ENCODE peak calls at places on chromosomes 12 and 14, in five cellular contexts. X is gastrocnemius medialis, C is stomach, H is cardiac muscle cell, K is DND-41. E is an unnamed sample. For H3K4me1, the result is how much of the 10 kb centered on the place peaks cover.

GRCh38 chr14:36767603-36768281 is 106.1 kb downstream of the PAX9 start:
- DNase-seq in X (no peak), C (no peak), H (no peak), K (no peak), E (no peak)

GRCh38 chr14:33676135-33676566 is 274.7 kb downstream of the EGLN3 start:
- DNase-seq in X (peak), C (no peak), H (peak), K (peak), E (no peak)

GRCh38 chr12:128644664-128645296 is 179.0 kb downstream of the SLC15A4 start:
- DNase-seq in X (no peak), C (peak), H (no peak), K (peak), E (no peak)

GRCh38 chr14:100900837-100901390 is 2.6 kb downstream of the RTL1 start:
- DNase-seq in X (no peak), C (no peak), H (peak), K (peak), E (no peak)

GRCh38 chr12:71183846-71184245 is 26.0 kb upstream of the TSPAN8 start:
- DNase-seq in X (no peak), C (no peak), H (peak), K (no peak), E (no peak)

GRCh38 chr12:108423486-108423885 is 84.4 kb upstream of the CMKLR1 start:
- DNase-seq in X (no peak), C (no peak), H (no peak), K (no peak), E (no peak)

GRCh38 chr14:103144085-103144484 is 20.8 kb downstream of the TNFAIP2 start:
- DNase-seq in X (no peak), C (no peak), H (peak), K (no peak), E (no peak)

GRCh38 chr12:122395319-122395718 is 27.1 kb downstream of the CLIP1 start:
- DNase-seq in X (no peak), C (no peak), H (peak), K (no peak), E (no peak)

GRCh38 chr14:100649173-100649519 is 61.9 kb upstream of the BEGAIN start:
- DNase-seq in X (no peak), C (no peak), H (peak), K (no peak), E (no peak)

GRCh38 chr14:49975286-49975685 is 82.4 kb downstream of the ARF6 start:
- DNase-seq in X (no peak), C (no peak), H (peak), K (no peak), E (no peak)

GRCh38 chr12:80846930-80847329 is 90.8 kb downstream of the LIN7A start:
- DNase-seq in X (no peak), C (no peak), H (no peak), K (no peak), E (no peak)

GRCh38 chr12:88896958-88897357 is 316.7 kb upstream of the KITLG start:
- DNase-seq in X (no peak), C (no peak), H (no peak), K (no peak), E (no peak)

GRCh38 chr12:108668532-108668931 is 34.8 kb upstream of the SELPLG start:
- DNase-seq in X (no peak), C (no peak), H (peak), K (no peak), E (no peak)

GRCh38 chr12:19278407-19278806 is 148.9 kb downstream of the PLEKHA5 start:
- DNase-seq in X (no peak), C (no peak), H (no peak), K (no peak), E (no peak)

DNA sequence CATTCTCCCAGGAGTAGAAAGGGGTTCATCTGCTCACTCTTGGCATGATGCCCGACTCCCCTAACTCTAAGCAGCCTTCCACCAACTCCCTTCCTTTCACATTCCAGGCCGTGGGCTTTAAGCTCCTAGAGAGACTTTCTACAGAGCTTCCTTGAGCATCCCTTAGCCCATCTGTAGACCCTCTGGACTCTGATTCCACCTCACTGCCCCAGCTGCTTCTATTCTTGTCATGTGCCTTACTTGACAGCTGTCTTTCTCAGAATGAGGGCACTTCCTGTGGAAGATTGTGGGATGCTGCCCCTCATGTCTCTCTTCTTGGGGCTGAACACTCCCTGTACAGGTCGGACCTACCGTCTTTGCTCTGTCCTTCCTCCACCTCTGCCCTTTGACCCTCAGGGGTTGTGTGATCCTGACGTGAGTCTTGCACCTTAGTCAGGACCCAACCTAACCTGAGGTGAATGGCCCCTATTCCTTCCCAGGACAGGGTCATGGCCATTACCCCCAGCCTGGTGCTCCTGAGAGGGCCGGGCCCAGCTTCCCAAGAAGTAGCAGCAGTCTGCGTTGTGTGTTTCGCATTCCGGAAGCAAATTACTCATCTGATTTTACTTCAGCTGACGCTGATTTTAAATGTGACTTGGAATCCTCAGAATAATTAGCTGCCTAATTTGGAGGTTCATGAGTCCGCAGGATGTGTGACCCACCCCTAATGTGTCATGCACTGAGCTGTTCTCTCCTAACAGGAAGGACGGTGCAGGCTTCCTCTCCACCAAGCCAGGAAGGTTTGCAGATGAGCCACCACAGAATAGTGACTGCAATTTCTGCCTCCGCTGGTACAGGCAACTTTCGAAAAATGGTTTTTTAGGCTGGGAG is 2.7 kb upstream of the GALNT6 start:
- DNase-seq in X (no peak), C (no peak), H (peak), K (peak), E (no peak)
- H3K4me1 ChIP-seq in X (under half), C (under half), H (under half), K (half or more), E (under half)

DNA sequence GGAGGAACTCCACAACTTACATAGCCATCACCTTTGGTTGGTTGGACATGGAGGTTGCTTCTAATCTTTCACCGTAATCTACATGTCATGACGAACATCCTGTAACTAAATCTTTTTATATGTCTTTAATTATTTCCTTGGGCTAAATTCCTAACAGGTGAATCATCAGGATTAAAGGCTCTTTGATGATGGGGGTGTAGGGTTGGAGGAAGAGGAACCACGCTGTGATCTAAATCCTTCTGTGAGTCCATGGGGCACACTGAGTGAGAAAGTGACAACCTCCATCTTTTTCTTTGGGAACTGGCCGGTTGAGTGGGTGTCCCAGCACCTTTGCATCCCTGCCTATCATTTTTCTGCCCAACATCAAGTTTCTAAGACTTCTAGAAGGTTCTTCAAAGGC is 31.1 kb upstream of the MAP1LC3B2 start:
- DNase-seq in X (no peak), C (no peak), H (peak), K (no peak), E (no peak)
- H3K4me1 ChIP-seq in X (under half), C (under half), H (under half), K (under half), E (under half)

DNA sequence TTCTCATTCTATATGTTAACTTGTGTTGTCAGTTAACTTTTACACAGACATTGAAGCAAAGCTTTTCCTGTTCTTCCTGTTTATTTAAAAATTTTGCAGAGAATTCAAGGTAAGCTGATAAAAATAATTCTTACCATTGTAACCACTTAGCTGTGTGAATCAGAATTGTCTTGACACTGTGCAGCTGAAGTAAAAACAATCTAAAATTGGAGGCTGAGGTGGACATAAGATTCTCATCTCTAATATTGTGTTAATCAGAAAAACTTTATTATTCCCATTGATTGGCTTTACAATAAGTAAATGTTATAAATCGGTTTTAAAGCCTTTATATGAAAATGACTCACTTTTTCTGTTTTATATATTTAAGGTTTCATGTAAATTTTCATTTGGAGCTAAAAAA is 240.3 kb upstream of the PLEKHG7 start:
- DNase-seq in X (no peak), C (no peak), H (no peak), K (no peak), E (no peak)
- H3K4me1 ChIP-seq in X (under half), C (under half), H (under half), K (under half), E (under half)

GRCh38 chr12:104604995-104605675 is 148.4 kb downstream of the CHST11 start:
- DNase-seq in X (peak), C (no peak), H (no peak), K (no peak), E (peak)

GRCh38 chr12:104603545-104603973 is 146.8 kb downstream of the CHST11 start:
- DNase-seq in X (no peak), C (no peak), H (no peak), K (no peak), E (no peak)

GRCh38 chr12:104604070-104604994 is 147.6 kb downstream of the CHST11 start:
- DNase-seq in X (peak), C (peak), H (peak), K (no peak), E (peak)

GRCh38 chr12:104602901-104603300 is 146.2 kb downstream of the CHST11 start:
- DNase-seq in X (no peak), C (no peak), H (no peak), K (no peak), E (no peak)

GRCh38 chr12:104605685-104606084 is 148.9 kb downstream of the CHST11 start:
- DNase-seq in X (peak), C (no peak), H (no peak), K (no peak), E (peak)
- H3K4me1 ChIP-seq in X (under half), C (under half), H (under half), K (under half), E (under half)

GRCh38 chr14:104975481-104976197 is 2.5 kb downstream of the AHNAK2 start:
- DNase-seq in X (peak), C (no peak), H (no peak), K (peak), E (no peak)

GRCh38 chr14:104974665-104975390 is 3.3 kb downstream of the AHNAK2 start:
- DNase-seq in X (no peak), C (no peak), H (no peak), K (no peak), E (no peak)

GRCh38 chr14:104972301-104973211 is 5.6 kb downstream of the AHNAK2 start:
- DNase-seq in X (peak), C (peak), H (no peak), K (no peak), E (peak)

GRCh38 chr14:104973215-104974145 is 4.7 kb downstream of the AHNAK2 start:
- DNase-seq in X (peak), C (peak), H (peak), K (no peak), E (peak)

GRCh38 chr14:104974146-104974541 is 4.0 kb downstream of the AHNAK2 start:
- DNase-seq in X (no peak), C (no peak), H (no peak), K (no peak), E (no peak)
- H3K4me1 ChIP-seq in X (under half), C (half or more), H (under half), K (under half), E (half or more)

DNA sequence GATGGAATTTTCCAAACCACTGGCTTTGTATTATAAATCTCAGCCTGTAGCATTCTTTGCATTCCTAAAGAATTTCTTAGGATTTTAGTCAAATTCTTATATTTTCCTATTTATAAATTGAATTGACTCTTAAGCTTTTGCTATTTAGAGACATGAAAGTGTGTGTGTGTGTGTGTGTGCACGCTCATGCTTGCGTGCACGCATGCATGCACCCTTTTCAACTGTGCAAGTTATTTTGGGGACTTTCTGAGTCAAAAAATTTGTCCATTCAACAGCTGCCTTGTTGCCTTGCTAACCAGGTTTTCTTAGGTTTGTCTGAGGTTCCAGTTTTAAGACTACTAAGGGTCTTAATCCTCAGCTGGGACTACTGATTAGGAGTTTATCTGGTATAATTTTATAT is 42.6 kb downstream of the GPATCH2L start:
- DNase-seq in X (no peak), C (no peak), H (no peak), K (no peak), E (no peak)
- H3K4me1 ChIP-seq in X (under half), C (under half), H (under half), K (under half), E (under half)

DNA sequence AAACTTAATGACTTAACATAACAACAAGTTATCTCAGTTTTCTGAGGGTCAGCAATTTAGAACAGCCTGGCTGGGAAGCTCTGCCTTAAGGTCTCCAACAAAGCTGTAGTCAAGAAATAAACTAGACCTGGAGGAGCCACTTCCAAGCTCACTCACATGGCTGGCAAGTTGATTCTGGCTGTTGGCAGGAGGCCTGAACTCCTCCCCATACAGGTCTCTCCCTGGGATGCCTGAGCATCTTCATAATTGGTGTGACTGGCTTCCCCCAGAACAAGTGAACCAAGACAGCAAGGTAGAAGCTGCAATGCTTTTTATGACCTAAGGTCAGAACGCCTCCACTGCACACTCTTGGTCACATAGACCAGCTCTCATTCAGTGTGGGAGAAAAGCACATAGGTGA is 128.3 kb downstream of the SAMD4A start:
- DNase-seq in X (peak), C (no peak), H (no peak), K (no peak), E (no peak)
- H3K4me1 ChIP-seq in X (half or more), C (under half), H (half or more), K (under half), E (under half)

DNA sequence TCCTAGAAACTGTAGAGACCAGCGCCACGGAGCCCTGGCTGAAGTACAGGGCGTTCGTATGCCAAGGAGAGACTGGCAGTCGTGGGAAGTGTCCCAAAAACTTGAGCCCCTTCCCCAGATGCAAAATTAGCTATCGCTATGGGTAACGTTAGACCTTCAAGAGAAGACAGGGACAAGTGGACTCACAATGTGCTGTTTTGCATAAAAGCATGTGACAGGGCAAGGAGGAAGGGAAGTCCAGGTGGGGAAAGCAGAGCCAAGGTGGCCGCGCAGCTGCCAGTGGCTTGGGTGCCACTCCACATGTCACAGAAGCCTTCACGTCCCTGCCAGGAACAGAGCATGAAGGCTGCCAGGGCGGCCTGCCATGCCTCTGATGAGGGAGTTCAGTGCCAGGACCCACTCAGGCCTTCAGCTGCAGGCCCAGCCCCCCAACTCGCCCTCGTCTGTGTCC is 61.2 kb upstream of the DYNC1H1 start:
- DNase-seq in X (peak), C (no peak), H (no peak), K (no peak), E (no peak)
- H3K4me1 ChIP-seq in X (under half), C (under half), H (under half), K (under half), E (under half)

GRCh38 chr14:91854327-91854934 is 12.9 kb downstream of the TC2N start:
- DNase-seq in X (no peak), C (no peak), H (no peak), K (no peak), E (no peak)

GRCh38 chr14:91858536-91859275 is 8.6 kb downstream of the TC2N start:
- DNase-seq in X (peak), C (no peak), H (peak), K (no peak), E (no peak)

GRCh38 chr14:91861091-91861490 is 6.2 kb downstream of the TC2N start:
- DNase-seq in X (no peak), C (no peak), H (no peak), K (no peak), E (no peak)

GRCh38 chr14:91862417-91862816 is 4.9 kb downstream of the TC2N start:
- DNase-seq in X (no peak), C (no peak), H (no peak), K (no peak), E (no peak)

DNA sequence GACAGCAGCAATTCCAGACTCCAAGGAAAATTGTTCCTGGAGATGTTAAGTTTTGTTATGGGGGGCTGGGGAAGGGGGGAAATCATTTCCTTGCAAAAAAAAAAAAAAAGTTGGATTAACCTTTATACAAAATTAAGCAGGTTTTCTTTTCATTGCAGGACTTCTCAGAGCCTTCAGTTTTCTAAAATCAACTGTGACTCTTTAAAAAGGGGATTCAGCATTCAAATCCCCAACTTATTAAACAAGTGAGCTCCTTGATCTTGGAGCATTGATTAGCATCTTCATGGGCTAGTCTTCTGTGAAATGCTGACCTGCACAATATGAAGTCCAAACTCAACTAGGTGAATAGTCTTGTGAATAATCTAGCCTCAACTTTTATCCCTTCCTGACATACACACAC is 7.1 kb downstream of the TC2N start:
- DNase-seq in X (no peak), C (no peak), H (no peak), K (no peak), E (no peak)
- H3K4me1 ChIP-seq in X (under half), C (under half), H (under half), K (under half), E (under half)

GRCh38 chr12:28569698-28570411 is 379.6 kb downstream of the CCDC91 start:
- DNase-seq in X (peak), C (no peak), H (peak), K (no peak), E (no peak)

GRCh38 chr12:28578361-28578760 is 388.1 kb downstream of the CCDC91 start:
- DNase-seq in X (peak), C (no peak), H (no peak), K (no peak), E (no peak)

GRCh38 chr12:28578833-28579252 is 388.6 kb downstream of the CCDC91 start:
- DNase-seq in X (no peak), C (no peak), H (peak), K (no peak), E (no peak)

GRCh38 chr12:28574746-28575592 is 384.7 kb downstream of the CCDC91 start:
- DNase-seq in X (no peak), C (no peak), H (no peak), K (no peak), E (no peak)

DNA sequence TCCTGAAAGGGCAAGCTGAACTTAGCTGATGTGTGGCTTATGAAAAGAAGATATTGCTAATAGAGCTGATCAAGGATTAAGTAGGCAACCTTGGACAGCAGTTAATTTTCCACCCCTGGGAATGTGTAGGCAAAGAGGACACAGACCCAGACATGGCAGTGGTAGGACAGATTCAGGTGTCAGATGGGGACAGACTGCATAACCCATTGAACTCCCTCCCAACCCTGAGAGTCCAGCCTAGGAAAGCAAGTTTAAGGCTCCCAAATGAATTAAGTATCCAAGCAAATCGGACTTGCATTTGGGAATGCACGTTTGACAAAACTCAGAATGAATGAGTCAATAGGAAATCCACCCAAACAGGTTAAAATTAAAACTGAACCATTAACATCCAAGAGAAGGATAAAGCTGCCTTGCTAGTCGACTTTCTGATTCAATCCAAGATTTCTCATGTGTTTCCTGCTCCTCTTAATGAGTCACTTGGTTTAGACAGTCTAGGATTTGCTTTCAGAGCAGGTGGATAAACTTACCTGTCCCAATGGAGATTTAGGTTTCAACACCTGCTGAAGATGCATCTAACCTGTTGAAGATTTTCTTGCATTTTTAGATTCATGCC is 385.4 kb downstream of the CCDC91 start:
- DNase-seq in X (no peak), C (no peak), H (no peak), K (no peak), E (no peak)
- H3K4me1 ChIP-seq in X (under half), C (under half), H (under half), K (under half), E (under half)

E was measured in upper lobe of right lung.